ENCODE peak calls at places on chromosomes 4 and X, in eight cellular contexts. O is LoVo, X is T47D, J is adipocyte, F is left colon, Q is smooth muscle cell of the brain vasculature, V is ovary, R is M059J. N is an unnamed sample.

GRCh38 chr4:28966982-28967381 is 1753.2 kb upstream of the PCDH7 start:
- DNase-seq in O (no peak), Q (no peak), X (no peak), R (peak), V (no peak), F (no peak), J (peak), N (peak)

GRCh38 chr4:118954246-118954645 is 65.6 kb downstream of the SYNPO2 start:
- DNase-seq in O (no peak), Q (no peak), J (peak), V (no peak), X (peak), R (peak), F (no peak), N (peak)

GRCh38 chr4:87476934-87477333 is 52.2 kb downstream of the SPARCL1 start:
- DNase-seq in V (no peak), Q (no peak), F (no peak), O (no peak), X (no peak), R (no peak), J (no peak), N (no peak)

GRCh38 chrX:103687073-103687695 is 685 bp upstream of the MORF4L2 start:
- DNase-seq in R (peak), V (peak), J (peak), Q (peak), F (peak), X (peak), O (peak), N (peak)

GRCh38 chr4:150582101-150582565 is at the start of gene MAB21L2:
- DNase-seq in F (no peak), O (no peak), X (no peak), V (no peak), Q (no peak), R (peak), J (peak), N (no peak)

GRCh38 chrX:28880136-28880535 is 292.9 kb downstream of the IL1RAPL1 start:
- DNase-seq in Q (no peak), O (no peak), X (no peak), V (no peak), F (no peak), R (no peak), J (peak), N (no peak)

GRCh38 chrX:39577206-39577605 is 520.6 kb downstream of the BCOR start:
- DNase-seq in O (no peak), Q (no peak), V (no peak), R (peak), J (peak), X (peak), F (no peak), N (no peak)

GRCh38 chr4:60201052-60201673 is 999.0 kb upstream of the ADGRL3 start:
- DNase-seq in F (no peak), Q (peak), X (peak), R (peak), V (no peak), J (peak), O (peak), N (peak)

GRCh38 chr4:76679691-76680090 is 218.3 kb downstream of the SOWAHB start:
- DNase-seq in R (no peak), O (no peak), V (no peak), F (no peak), X (peak), Q (no peak), J (no peak), N (no peak)

GRCh38 chr4:3158841-3159240 is 84.4 kb downstream of the HTT start:
- DNase-seq in V (no peak), R (no peak), O (no peak), X (no peak), F (no peak), Q (no peak), J (no peak), N (no peak)

GRCh38 chr4:112031712-112032328 is 113.4 kb upstream of the FAM241A start:
- DNase-seq in V (no peak), O (peak), R (peak), F (no peak), Q (peak), J (peak), X (peak), N (peak)

GRCh38 chr4:132218406-132218805 is 930.7 kb upstream of the PCDH10 start:
- DNase-seq in Q (no peak), X (no peak), R (no peak), O (no peak), F (no peak), V (no peak), J (no peak), N (no peak)

GRCh38 chr4:86845593-86845992 is 3.6 kb downstream of the SLC10A6 start:
- DNase-seq in O (no peak), R (no peak), V (no peak), Q (no peak), J (no peak), X (no peak), F (no peak), N (no peak)

GRCh38 chr4:86223472-86223871 is 136.4 kb downstream of the MAPK10 start:
- DNase-seq in J (peak), F (no peak), V (no peak), O (no peak), R (peak), X (peak), Q (no peak), N (peak)

GRCh38 chr4:18767921-18768320 is 746.4 kb upstream of the LCORL start:
- DNase-seq in V (no peak), O (no peak), J (no peak), Q (no peak), F (no peak), R (no peak), X (no peak), N (no peak)

N was measured in GM03348.